ENCODE peak calls at places on chromosomes 12 and 14, in four cellular contexts. L is stimulated activated CD8-positive, alpha-beta memory T cell treated with anti-CD3 and anti-CD28 coated beads, Interleukin-4, amount 100 ng/mL, for 48 hours; M is fibroblast of the aortic adventitia; P is NCI-H774. H is an unnamed sample.

GRCh38 chr12:88108021-88108420 is 33.9 kb downstream of the CEP290 start:
- DNase-seq in L (no peak), M (peak), P (no peak), H (no peak)

GRCh38 chr14:29925106-29925722 is 2.4 kb downstream of the PRKD1 start:
- DNase-seq in M (peak), L (no peak), P (no peak), H (no peak)

GRCh38 chr12:95959107-95959506 is 16.0 kb downstream of the AMDHD1 start:
- DNase-seq in P (no peak), M (peak), L (no peak), H (no peak)

GRCh38 chr14:36818794-36819384 is 157.2 kb downstream of the PAX9 start:
- DNase-seq in M (peak), L (no peak), P (no peak), H (no peak)

GRCh38 chr14:68651652-68652432 is 141.0 kb downstream of the ZFP36L1 start:
- DNase-seq in P (no peak), M (no peak), L (peak), H (no peak)

GRCh38 chr12:108694812-108695278 is 36.5 kb downstream of the CORO1C start:
- DNase-seq in P (no peak), M (peak), L (peak), H (no peak)

GRCh38 chr12:89016970-89017778 is 335.1 kb downstream of the DUSP6 start:
- DNase-seq in L (peak), M (peak), P (peak), H (peak)

GRCh38 chr12:8956073-8956472 is 6.6 kb upstream of the M6PR start:
- DNase-seq in M (no peak), L (no peak), P (no peak), H (no peak)

GRCh38 chr14:87999282-87999681 is 5.7 kb upstream of the GPR65 start:
- DNase-seq in M (no peak), P (no peak), L (no peak), H (no peak)

GRCh38 chr14:99564256-99564902 is 39.6 kb downstream of the CCDC85C start:
- DNase-seq in M (peak), P (peak), L (no peak), H (peak)

GRCh38 chr14:65134651-65135579 is 32.6 kb upstream of the MAX start:
- DNase-seq in L (no peak), P (no peak), M (peak), H (no peak)

GRCh38 chr12:105235747-105236476 is at the start of gene APPL2:
- DNase-seq in P (peak), L (peak), M (peak), H (peak)

GRCh38 chr12:6697584-6698351 is 2.8 kb downstream of the PIANP start:
- DNase-seq in L (no peak), M (peak), P (peak), H (peak)

GRCh38 chr12:110765144-110765543 is 22.5 kb upstream of the PPP1CC start:
- DNase-seq in L (no peak), M (no peak), P (peak), H (peak)

GRCh38 chr12:108117163-108117849 is 11.8 kb upstream of the WSCD2 start:
- DNase-seq in P (no peak), M (no peak), L (no peak), H (no peak)

GRCh38 chr14:94153750-94154350 is 20.3 kb upstream of the PPP4R4 start:
- DNase-seq in M (no peak), L (no peak), P (no peak), H (no peak)

GRCh38 chr14:78022059-78022458 is 148.1 kb upstream of the NRXN3 start:
- DNase-seq in M (peak), P (peak), L (peak), H (peak)

GRCh38 chr12:55728932-55729591 is at the start of gene CD63:
- DNase-seq in P (peak), M (peak), L (peak), H (no peak)

GRCh38 chr12:114611145-114612018 is 72.6 kb downstream of the TBX3 start:
- DNase-seq in L (no peak), M (no peak), P (no peak), H (no peak)

GRCh38 chr12:22529281-22530060 is 14.9 kb downstream of the C2CD5 start:
- DNase-seq in P (no peak), L (no peak), M (peak), H (peak)